ENCODE peak calls at places on chromosome 14, in six cellular contexts. M is stimulated activated CD4-positive, alpha-beta T cell treated with anti-CD3 and anti-CD28 coated beads, TNF-alpha, amount 100 ng/mL, for 48 hours; C is activated T-helper 1 cell treated with anti-CD3 and anti-CD28 coated beads, Interleukin-12 subunit alpha, Interleukin-12 subunit beta, Interleukin-2, Interleukin-4 antibody, amounts not matched to agents 30 ng/mL and 10 ng/mL and 1 ng/mL, durations not matched to agents 14 hours and 24 hours and 36 hours; A is C1 segment of cervical spinal cord; E is brain microvascular endothelial cell; Z is left cardiac atrium. O is an unnamed sample.

GRCh38 chr14:91063119-91063518 is 2.7 kb upstream of the RPS6KA5 start:
- DNase-seq in M (no peak), C (peak; percentile 39), A (no peak), E (no peak), Z (no peak), O (no peak)

GRCh38 chr14:104359969-104360442 is 219.6 kb upstream of the C14orf180 start:
- DNase-seq in M (no peak), C (no peak), A (no peak), E (no peak), Z (no peak), O (no peak)

GRCh38 chr14:29906256-29906885 is 21.3 kb downstream of the PRKD1 start:
- DNase-seq in M (no peak), C (no peak), A (no peak), E (no peak), Z (no peak), O (no peak)

GRCh38 chr14:29150659-29151058 is 384.1 kb downstream of the FOXG1 start:
- DNase-seq in M (no peak), C (no peak), A (no peak), E (no peak), Z (no peak), O (no peak)

GRCh38 chr14:89466460-89466859 is 49.4 kb upstream of the FOXN3 start:
- DNase-seq in M (no peak), C (peak; percentile 21), A (no peak), E (no peak), Z (no peak), O (no peak)

GRCh38 chr14:67970923-67971322 is 151.3 kb downstream of the RAD51B start:
- DNase-seq in M (no peak), C (no peak), A (no peak), E (no peak), Z (no peak), O (no peak)

GRCh38 chr14:104206281-104206904 is 68.0 kb downstream of the KIF26A start:
- DNase-seq in M (no peak), C (no peak), A (no peak), E (no peak), Z (no peak), O (no peak)

GRCh38 chr14:100237735-100238418 is 1.1 kb upstream of the YY1 start:
- DNase-seq in M (peak; percentile 27), C (peak; percentile 33), A (peak; percentile 62), E (no peak), Z (peak; percentile 45), O (peak; percentile 37)

GRCh38 chr14:85038526-85038925 is 491.4 kb upstream of the FLRT2 start:
- DNase-seq in M (no peak), C (no peak), A (no peak), E (no peak), Z (no peak), O (no peak)

GRCh38 chr14:68372363-68372762 is 420.5 kb downstream of the ZFP36L1 start:
- DNase-seq in M (no peak), C (no peak), A (no peak), E (no peak), Z (no peak), O (no peak)

GRCh38 chr14:89317051-89317691 is 99.9 kb downstream of the FOXN3 start:
- DNase-seq in M (no peak), C (no peak), A (no peak), E (no peak), Z (no peak), O (no peak)